ENCODE peak calls at places on chromosomes 7 and 10, in eight cellular contexts. One of them, this sample, is unnamed.

GRCh38 chr7:114243646-114244045 is 171.0 kb upstream of the FOXP2 start:
- DNase-seq in heart left ventricle: no peak
- DNase-seq in mammary epithelial cell: no peak
- DNase-seq in upper lobe of right lung: no peak
- DNase-seq in Panc1: no peak
- DNase-seq in CD8-positive, alpha-beta memory T cell: no peak
- DNase-seq in A673: no peak
- DNase-seq in sigmoid colon: no peak
- DNase-seq in this sample: no peak

GRCh38 chr7:115127399-115128021 is 205.6 kb downstream of the MDFIC start:
- DNase-seq in heart left ventricle: no peak
- DNase-seq in mammary epithelial cell: peak; percentile 10
- DNase-seq in upper lobe of right lung: no peak
- DNase-seq in Panc1: no peak
- DNase-seq in CD8-positive, alpha-beta memory T cell: no peak
- DNase-seq in A673: no peak
- DNase-seq in sigmoid colon: no peak
- DNase-seq in this sample: no peak

GRCh38 chr7:24301703-24302102 is 17.7 kb downstream of the NPY start:
- DNase-seq in heart left ventricle: no peak
- DNase-seq in mammary epithelial cell: no peak
- DNase-seq in upper lobe of right lung: no peak
- DNase-seq in Panc1: no peak
- DNase-seq in CD8-positive, alpha-beta memory T cell: no peak
- DNase-seq in A673: no peak
- DNase-seq in sigmoid colon: no peak
- DNase-seq in this sample: no peak

GRCh38 chr7:138565451-138566114 is 105.5 kb downstream of the TRIM24 start:
- DNase-seq in heart left ventricle: no peak
- DNase-seq in mammary epithelial cell: peak; percentile 32
- DNase-seq in upper lobe of right lung: no peak
- DNase-seq in Panc1: no peak
- DNase-seq in CD8-positive, alpha-beta memory T cell: no peak
- DNase-seq in A673: peak; percentile 13
- DNase-seq in sigmoid colon: no peak
- DNase-seq in this sample: no peak

GRCh38 chr10:72272689-72273409 is 875 bp upstream of the DDIT4 start:
- DNase-seq in heart left ventricle: peak; percentile 94
- DNase-seq in mammary epithelial cell: peak; percentile 91
- DNase-seq in upper lobe of right lung: peak; percentile 93
- DNase-seq in Panc1: no peak
- DNase-seq in CD8-positive, alpha-beta memory T cell: no peak
- DNase-seq in A673: peak; percentile 87
- DNase-seq in sigmoid colon: peak; percentile 98
- DNase-seq in this sample: peak; percentile 39

GRCh38 chr7:39824801-39825200 is 125.3 kb upstream of the CDK13 start:
- DNase-seq in heart left ventricle: no peak
- DNase-seq in mammary epithelial cell: no peak
- DNase-seq in upper lobe of right lung: no peak
- DNase-seq in Panc1: no peak
- DNase-seq in CD8-positive, alpha-beta memory T cell: no peak
- DNase-seq in A673: no peak
- DNase-seq in sigmoid colon: no peak
- DNase-seq in this sample: no peak

GRCh38 chr7:2523941-2524807 is 4.6 kb downstream of the LFNG start:
- DNase-seq in heart left ventricle: peak; percentile 93
- DNase-seq in mammary epithelial cell: peak; percentile 76
- DNase-seq in upper lobe of right lung: peak; percentile 94
- DNase-seq in Panc1: no peak
- DNase-seq in CD8-positive, alpha-beta memory T cell: no peak
- DNase-seq in A673: no peak
- DNase-seq in sigmoid colon: no peak
- DNase-seq in this sample: no peak

GRCh38 chr10:117860135-117860534 is 186.6 kb downstream of the RAB11FIP2 start:
- DNase-seq in heart left ventricle: no peak
- DNase-seq in mammary epithelial cell: peak; percentile 35
- DNase-seq in upper lobe of right lung: no peak
- DNase-seq in Panc1: no peak
- DNase-seq in CD8-positive, alpha-beta memory T cell: no peak
- DNase-seq in A673: no peak
- DNase-seq in sigmoid colon: no peak
- DNase-seq in this sample: no peak

GRCh38 chr10:78780551-78780961 is 288.2 kb upstream of the ZMIZ1 start:
- DNase-seq in heart left ventricle: peak; percentile 74
- DNase-seq in mammary epithelial cell: no peak
- DNase-seq in upper lobe of right lung: peak; percentile 48
- DNase-seq in Panc1: no peak
- DNase-seq in CD8-positive, alpha-beta memory T cell: no peak
- DNase-seq in A673: no peak
- DNase-seq in sigmoid colon: no peak
- DNase-seq in this sample: no peak

DNA sequence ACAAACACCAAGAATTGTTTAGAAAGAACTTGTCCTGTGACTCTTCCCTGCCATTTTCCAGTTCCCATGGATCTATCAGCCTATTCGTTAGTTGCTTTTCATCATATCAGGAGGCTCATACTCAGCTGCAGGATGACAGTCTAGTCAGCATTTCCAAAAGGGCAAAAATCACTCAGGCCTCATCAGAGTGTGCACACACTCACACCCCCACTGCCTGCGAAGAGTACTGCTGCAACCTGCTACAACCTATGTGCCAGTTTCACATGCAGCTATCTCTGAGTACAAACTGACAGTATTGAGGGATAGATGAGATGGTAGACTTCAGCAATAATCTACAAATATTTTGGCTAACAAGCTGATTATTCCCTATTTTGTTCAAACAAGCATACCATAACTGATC is 24.2 kb downstream of the CH25H start:
- DNase-seq in heart left ventricle: no peak
- DNase-seq in mammary epithelial cell: no peak
- DNase-seq in upper lobe of right lung: no peak
- DNase-seq in Panc1: no peak
- DNase-seq in CD8-positive, alpha-beta memory T cell: no peak
- DNase-seq in A673: no peak
- DNase-seq in sigmoid colon: no peak
- DNase-seq in this sample: no peak
- H3K27ac ChIP-seq in heart left ventricle: no peak overlapping the region
- H3K27ac ChIP-seq in mammary epithelial cell: no peak overlapping the region
- H3K27ac ChIP-seq in upper lobe of right lung: no peak overlapping the region
- H3K27ac ChIP-seq in Panc1: no peak overlapping the region
- H3K27ac ChIP-seq in CD8-positive, alpha-beta memory T cell: no peak overlapping the region
- H3K27ac ChIP-seq in A673: no peak overlapping the region
- H3K27ac ChIP-seq in sigmoid colon: no peak overlapping the region
- H3K27ac ChIP-seq in this sample: no peak overlapping the region

DNA sequence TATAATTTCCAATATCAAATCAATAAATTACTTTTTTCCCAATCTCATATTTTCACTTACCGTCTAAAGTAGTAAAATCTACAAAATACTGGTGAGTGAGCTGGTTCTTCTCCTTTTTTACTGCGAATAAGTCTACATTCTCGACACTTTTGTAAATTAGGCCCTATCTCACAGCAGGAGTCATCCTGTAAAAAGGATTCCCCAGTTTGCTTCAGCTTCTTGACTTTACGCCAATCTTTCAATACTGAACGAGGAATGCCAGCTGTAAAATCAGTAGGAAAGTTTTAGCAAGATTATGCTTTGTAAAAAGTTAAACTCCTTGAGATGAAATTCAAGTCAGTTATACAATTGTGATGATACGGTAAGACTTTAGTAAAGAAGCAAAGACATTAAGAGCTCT is 67.3 kb downstream of the NRBF2 start:
- DNase-seq in heart left ventricle: no peak
- DNase-seq in mammary epithelial cell: no peak
- DNase-seq in upper lobe of right lung: no peak
- DNase-seq in Panc1: no peak
- DNase-seq in CD8-positive, alpha-beta memory T cell: no peak
- DNase-seq in A673: peak; percentile 92
- DNase-seq in sigmoid colon: no peak
- DNase-seq in this sample: no peak
- H3K36me3 ChIP-seq in heart left ventricle: peaks cover 6% of the 10 kb centered on the region
- H3K36me3 ChIP-seq in mammary epithelial cell: peaks cover 30% of the 10 kb centered on the region
- H3K36me3 ChIP-seq in upper lobe of right lung: peaks cover 65% of the 10 kb centered on the region
- H3K36me3 ChIP-seq in Panc1: peaks cover 51% of the 10 kb centered on the region
- H3K36me3 ChIP-seq in CD8-positive, alpha-beta memory T cell: peaks cover 22% of the 10 kb centered on the region
- H3K36me3 ChIP-seq in A673: peaks cover 21% of the 10 kb centered on the region
- H3K36me3 ChIP-seq in sigmoid colon: no peaks in the 10 kb centered on the region
- H3K36me3 ChIP-seq in this sample: peaks cover 16% of the 10 kb centered on the region

GRCh38 chr7:118109607-118110006 is 74.4 kb upstream of the LSM8 start:
- DNase-seq in heart left ventricle: no peak
- DNase-seq in mammary epithelial cell: peak; percentile 63
- DNase-seq in upper lobe of right lung: no peak
- DNase-seq in Panc1: peak; percentile 69
- DNase-seq in CD8-positive, alpha-beta memory T cell: no peak
- DNase-seq in A673: no peak
- DNase-seq in sigmoid colon: no peak
- DNase-seq in this sample: no peak

GRCh38 chr7:118114175-118114574 is 69.8 kb upstream of the LSM8 start:
- DNase-seq in heart left ventricle: no peak
- DNase-seq in mammary epithelial cell: no peak
- DNase-seq in upper lobe of right lung: no peak
- DNase-seq in Panc1: no peak
- DNase-seq in CD8-positive, alpha-beta memory T cell: no peak
- DNase-seq in A673: no peak
- DNase-seq in sigmoid colon: no peak
- DNase-seq in this sample: no peak

GRCh38 chr7:118111347-118111746 is 72.6 kb upstream of the LSM8 start:
- DNase-seq in heart left ventricle: no peak
- DNase-seq in mammary epithelial cell: no peak
- DNase-seq in upper lobe of right lung: no peak
- DNase-seq in Panc1: no peak
- DNase-seq in CD8-positive, alpha-beta memory T cell: no peak
- DNase-seq in A673: peak; percentile 26
- DNase-seq in sigmoid colon: no peak
- DNase-seq in this sample: no peak

GRCh38 chr7:118104812-118105441 is 79.0 kb upstream of the LSM8 start:
- DNase-seq in heart left ventricle: no peak
- DNase-seq in mammary epithelial cell: peak; percentile 33
- DNase-seq in upper lobe of right lung: no peak
- DNase-seq in Panc1: no peak
- DNase-seq in CD8-positive, alpha-beta memory T cell: no peak
- DNase-seq in A673: peak; percentile 68
- DNase-seq in sigmoid colon: no peak
- DNase-seq in this sample: no peak

DNA sequence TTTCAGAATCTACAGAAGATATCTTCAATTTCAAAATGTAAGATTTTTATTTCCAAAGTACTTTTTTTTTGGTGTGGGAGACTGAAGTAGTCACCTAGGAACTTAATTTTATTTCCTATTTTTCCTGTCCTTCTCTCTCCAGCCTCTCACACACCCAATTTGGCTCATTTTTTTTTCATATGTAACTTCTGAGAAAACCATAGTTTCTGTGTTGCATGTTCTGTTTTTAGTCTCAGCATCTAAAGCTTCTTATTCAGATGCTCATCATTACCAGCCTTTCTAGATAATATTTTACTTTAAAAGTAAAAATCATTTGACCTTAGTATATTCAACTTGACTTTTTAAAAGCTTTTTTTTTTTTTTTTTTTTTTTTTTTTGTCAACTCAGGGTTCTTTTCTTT is 73.8 kb upstream of the LSM8 start:
- DNase-seq in heart left ventricle: no peak
- DNase-seq in mammary epithelial cell: no peak
- DNase-seq in upper lobe of right lung: no peak
- DNase-seq in Panc1: no peak
- DNase-seq in CD8-positive, alpha-beta memory T cell: no peak
- DNase-seq in A673: no peak
- DNase-seq in sigmoid colon: no peak
- DNase-seq in this sample: no peak
- H3K4me3 ChIP-seq in heart left ventricle: no peak overlapping the region
- H3K4me3 ChIP-seq in mammary epithelial cell: no peak overlapping the region
- H3K4me3 ChIP-seq in upper lobe of right lung: no peak overlapping the region
- H3K4me3 ChIP-seq in Panc1: no peak overlapping the region
- H3K4me3 ChIP-seq in CD8-positive, alpha-beta memory T cell: no peak overlapping the region
- H3K4me3 ChIP-seq in A673: no peak overlapping the region
- H3K4me3 ChIP-seq in sigmoid colon: no peak overlapping the region
- H3K4me3 ChIP-seq in this sample: no peak overlapping the region

GRCh38 chr10:121683366-121683765 is 85.1 kb upstream of the FGFR2 start:
- DNase-seq in heart left ventricle: no peak
- DNase-seq in mammary epithelial cell: no peak
- DNase-seq in upper lobe of right lung: no peak
- DNase-seq in Panc1: no peak
- DNase-seq in CD8-positive, alpha-beta memory T cell: no peak
- DNase-seq in A673: no peak
- DNase-seq in sigmoid colon: no peak
- DNase-seq in this sample: no peak

GRCh38 chr10:121683803-121684202 is 85.6 kb upstream of the FGFR2 start:
- DNase-seq in heart left ventricle: no peak
- DNase-seq in mammary epithelial cell: no peak
- DNase-seq in upper lobe of right lung: no peak
- DNase-seq in Panc1: no peak
- DNase-seq in CD8-positive, alpha-beta memory T cell: no peak
- DNase-seq in A673: no peak
- DNase-seq in sigmoid colon: no peak
- DNase-seq in this sample: no peak

GRCh38 chr10:121687094-121687850 is 89.0 kb upstream of the FGFR2 start:
- DNase-seq in heart left ventricle: no peak
- DNase-seq in mammary epithelial cell: no peak
- DNase-seq in upper lobe of right lung: no peak
- DNase-seq in Panc1: no peak
- DNase-seq in CD8-positive, alpha-beta memory T cell: no peak
- DNase-seq in A673: no peak
- DNase-seq in sigmoid colon: no peak
- DNase-seq in this sample: no peak

GRCh38 chr10:121681982-121682687 is 83.9 kb upstream of the FGFR2 start:
- DNase-seq in heart left ventricle: no peak
- DNase-seq in mammary epithelial cell: no peak
- DNase-seq in upper lobe of right lung: no peak
- DNase-seq in Panc1: no peak
- DNase-seq in CD8-positive, alpha-beta memory T cell: no peak
- DNase-seq in A673: no peak
- DNase-seq in sigmoid colon: no peak
- DNase-seq in this sample: no peak

DNA sequence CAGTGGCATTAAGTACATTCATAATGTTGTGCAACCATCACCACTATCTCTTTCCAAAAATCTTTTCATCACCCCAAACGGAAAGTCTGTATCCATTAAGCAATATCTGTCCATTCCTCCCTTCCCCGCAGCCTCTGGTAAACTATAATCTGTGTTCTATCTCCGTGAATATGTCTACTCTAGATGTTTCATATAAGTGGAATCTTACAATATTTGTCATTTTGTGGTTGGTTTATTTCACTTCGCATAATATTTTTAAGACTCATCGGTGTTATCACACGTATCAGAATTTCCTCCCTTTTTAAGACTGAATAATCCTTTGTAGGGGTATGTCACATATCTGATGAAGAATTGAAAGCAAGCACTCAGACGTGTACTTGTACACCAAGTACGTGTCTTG is 86.0 kb upstream of the FGFR2 start:
- DNase-seq in heart left ventricle: no peak
- DNase-seq in mammary epithelial cell: no peak
- DNase-seq in upper lobe of right lung: no peak
- DNase-seq in Panc1: no peak
- DNase-seq in CD8-positive, alpha-beta memory T cell: no peak
- DNase-seq in A673: no peak
- DNase-seq in sigmoid colon: no peak
- DNase-seq in this sample: no peak
- H3K27ac ChIP-seq in heart left ventricle: no peak overlapping the region
- H3K27ac ChIP-seq in mammary epithelial cell: no peak overlapping the region
- H3K27ac ChIP-seq in upper lobe of right lung: no peak overlapping the region
- H3K27ac ChIP-seq in Panc1: no peak overlapping the region
- H3K27ac ChIP-seq in CD8-positive, alpha-beta memory T cell: no peak overlapping the region
- H3K27ac ChIP-seq in A673: no peak overlapping the region
- H3K27ac ChIP-seq in sigmoid colon: no peak overlapping the region
- H3K27ac ChIP-seq in this sample: no peak overlapping the region